ENCODE peak calls at places on chromosomes 5 and 9, in eight cellular contexts. R is stimulated activated CD4-positive, alpha-beta T cell treated with anti-CD3 and anti-CD28 coated beads, Interleukin-2, amount 100 ng/mL, for 48 hours; K is HCT116; L is EL; V is HuH-7.5; W is RCC 7860; H is MM.1S; M is stomach. P is an unnamed sample.

GRCh38 chr9:98039474-98040072 is 17.0 kb upstream of the NANS start:
- DNase-seq in R (no peak), K (no peak), L (no peak), V (no peak), W (no peak), H (no peak), M (no peak), P (no peak)

GRCh38 chr9:79701651-79702050 is 129.9 kb downstream of the TLE4 start:
- DNase-seq in R (no peak), K (no peak), L (peak), V (no peak), W (no peak), H (no peak), M (no peak), P (no peak)

GRCh38 chr9:82930116-82930515 is 132.8 kb downstream of the RASEF start:
- DNase-seq in R (no peak), K (no peak), L (no peak), V (no peak), W (no peak), H (no peak), M (no peak), P (no peak)

GRCh38 chr9:114049453-114050225 is 28.5 kb downstream of the AMBP start:
- DNase-seq in R (no peak), K (no peak), L (no peak), V (no peak), W (no peak), H (no peak), M (no peak), P (peak)

GRCh38 chr5:73304381-73304780 is 131.4 kb downstream of the TMEM174 start:
- DNase-seq in R (no peak), K (no peak), L (peak), V (no peak), W (peak), H (no peak), M (no peak), P (no peak)

GRCh38 chr9:70438341-70438924 is 24.0 kb upstream of the KLF9 start:
- DNase-seq in R (no peak), K (peak), L (peak), V (no peak), W (peak), H (no peak), M (peak), P (no peak)

GRCh38 chr5:138455191-138455930 is 9.9 kb upstream of the EGR1 start:
- DNase-seq in R (no peak), K (no peak), L (no peak), V (no peak), W (no peak), H (no peak), M (no peak), P (no peak)

GRCh38 chr5:44842491-44843282 is 33.9 kb downstream of the MRPS30 start:
- DNase-seq in R (no peak), K (no peak), L (no peak), V (no peak), W (no peak), H (no peak), M (no peak), P (no peak)

GRCh38 chr9:75229605-75230332 is 141.5 kb downstream of the OSTF1 start:
- DNase-seq in R (no peak), K (peak), L (no peak), V (no peak), W (no peak), H (peak), M (peak), P (peak)

GRCh38 chr9:112226091-112226490 is 51.0 kb upstream of the SUSD1 start:
- DNase-seq in R (no peak), K (no peak), L (no peak), V (no peak), W (no peak), H (no peak), M (no peak), P (no peak)

GRCh38 chr9:98326402-98327248 is 71.2 kb upstream of the TBC1D2 start:
- DNase-seq in R (no peak), K (no peak), L (peak), V (no peak), W (no peak), H (no peak), M (no peak), P (no peak)

GRCh38 chr5:97764700-97765099 is 581.7 kb upstream of the RIOK2 start:
- DNase-seq in R (no peak), K (no peak), L (peak), V (no peak), W (peak), H (no peak), M (no peak), P (no peak)

GRCh38 chr9:94108584-94108983 is 24.3 kb downstream of the PTPDC1 start:
- DNase-seq in R (no peak), K (no peak), L (peak), V (no peak), W (no peak), H (no peak), M (no peak), P (no peak)

GRCh38 chr9:107732781-107733529 is 243.4 kb upstream of the KLF4 start:
- DNase-seq in R (no peak), K (no peak), L (peak), V (no peak), W (peak), H (no peak), M (peak), P (no peak)

GRCh38 chr9:95138474-95138873 is 179.0 kb downstream of the FANCC start:
- DNase-seq in R (no peak), K (no peak), L (no peak), V (no peak), W (no peak), H (no peak), M (no peak), P (no peak)

GRCh38 chr9:82923410-82924242 is 139.3 kb downstream of the RASEF start:
- DNase-seq in R (no peak), K (no peak), L (peak), V (no peak), W (peak), H (no peak), M (no peak), P (no peak)

GRCh38 chr9:29394855-29395254 is 1821.6 kb upstream of the C9orf72 start:
- DNase-seq in R (no peak), K (no peak), L (no peak), V (no peak), W (no peak), H (no peak), M (no peak), P (no peak)

GRCh38 chr9:129317179-129318011 is 139.3 kb upstream of the IER5L start:
- DNase-seq in R (no peak), K (no peak), L (peak), V (no peak), W (no peak), H (no peak), M (no peak), P (peak)

GRCh38 chr9:27548055-27548741 is 18.6 kb upstream of the MOB3B start:
- DNase-seq in R (no peak), K (peak), L (peak), V (no peak), W (peak), H (peak), M (no peak), P (no peak)

GRCh38 chr5:134509308-134510040 is 16.0 kb upstream of the JADE2 start:
- DNase-seq in R (no peak), K (peak), L (peak), V (no peak), W (peak), H (no peak), M (peak), P (peak)

GRCh38 chr9:132234501-132235045 is 72.7 kb downstream of the NTNG2 start:
- DNase-seq in R (no peak), K (no peak), L (no peak), V (no peak), W (no peak), H (no peak), M (no peak), P (no peak)

GRCh38 chr9:87085073-87085472 is 137.8 kb upstream of the GAS1 start:
- DNase-seq in R (no peak), K (no peak), L (no peak), V (no peak), W (no peak), H (no peak), M (no peak), P (no peak)

GRCh38 chr9:126805546-126806262 is 864 bp downstream of the ZBTB43 start:
- DNase-seq in R (peak), K (peak), L (peak), V (no peak), W (peak), H (peak), M (peak), P (no peak)

GRCh38 chr5:27491746-27492439 is 453.5 kb upstream of the CDH9 start:
- DNase-seq in R (no peak), K (no peak), L (no peak), V (no peak), W (no peak), H (no peak), M (no peak), P (no peak)

GRCh38 chr5:124696898-124697297 is 49.5 kb downstream of the ZNF608 start:
- DNase-seq in R (no peak), K (no peak), L (no peak), V (no peak), W (no peak), H (no peak), M (no peak), P (no peak)

GRCh38 chr9:5633243-5633642 is 4.3 kb downstream of the RIC1 start:
- DNase-seq in R (no peak), K (no peak), L (peak), V (no peak), W (peak), H (no peak), M (no peak), P (no peak)

GRCh38 chr9:38018964-38019602 is 49.9 kb downstream of the SHB start:
- DNase-seq in R (no peak), K (no peak), L (peak), V (no peak), W (peak), H (no peak), M (peak), P (no peak)

GRCh38 chr5:136011427-136012001 is 17.3 kb upstream of the TGFBI start:
- DNase-seq in R (no peak), K (peak), L (peak), V (no peak), W (peak), H (no peak), M (no peak), P (no peak)

GRCh38 chr5:142924135-142924883 is 154.1 kb downstream of the ARHGAP26 start:
- DNase-seq in R (no peak), K (no peak), L (no peak), V (no peak), W (no peak), H (no peak), M (no peak), P (no peak)

GRCh38 chr5:7629559-7629958 is 221.4 kb downstream of the CFAP90 start:
- DNase-seq in R (no peak), K (no peak), L (no peak), V (no peak), W (no peak), H (peak), M (no peak), P (no peak)

GRCh38 chr9:84397822-84398221 is 57.3 kb upstream of the SLC28A3 start:
- DNase-seq in R (no peak), K (no peak), L (peak), V (no peak), W (no peak), H (no peak), M (no peak), P (no peak)

GRCh38 chr9:131289301-131290038 is at the start of gene PLPP7:
- DNase-seq in R (no peak), K (no peak), L (peak), V (peak), W (peak), H (peak), M (no peak), P (no peak)

GRCh38 chr5:38265546-38266179 is 7.3 kb downstream of the EGFLAM start:
- DNase-seq in R (peak), K (peak), L (peak), V (peak), W (peak), H (peak), M (peak), P (no peak)

GRCh38 chr5:157976429-157976828 is 117.5 kb upstream of the CLINT1 start:
- DNase-seq in R (no peak), K (no peak), L (no peak), V (no peak), W (no peak), H (no peak), M (no peak), P (no peak)

GRCh38 chr9:109251080-109251775 is 69.6 kb downstream of the EPB41L4B start:
- DNase-seq in R (no peak), K (no peak), L (peak), V (peak), W (peak), H (no peak), M (peak), P (no peak)

GRCh38 chr5:10591159-10591558 is 27.3 kb downstream of the ANKRD33B start:
- DNase-seq in R (no peak), K (no peak), L (no peak), V (no peak), W (no peak), H (no peak), M (no peak), P (no peak)

GRCh38 chr5:142453801-142454381 is 129.1 kb upstream of the SPRY4 start:
- DNase-seq in R (no peak), K (no peak), L (no peak), V (no peak), W (no peak), H (no peak), M (no peak), P (no peak)

GRCh38 chr5:80590766-80591165 is 20.7 kb upstream of the ANKRD34B start:
- DNase-seq in R (no peak), K (no peak), L (no peak), V (no peak), W (no peak), H (no peak), M (no peak), P (no peak)

GRCh38 chr5:68245325-68245724 is 29.8 kb downstream of the PIK3R1 start:
- DNase-seq in R (no peak), K (no peak), L (peak), V (no peak), W (peak), H (no peak), M (no peak), P (no peak)